ENCODE peak calls at places on chromosomes 5 and 9, in eight cellular contexts. K is non-pigmented ciliary epithelial cell, I is T-helper 17 cell, U is SHP77, H is WERI-Rb-1, G is cardiac fibroblast, L is right lobe of liver, J is fibroblast of lung. F is an unnamed sample.
A peak's percentile ranks its signal among the peaks of the same experiment; 100 is the strongest.

GRCh38 chr5:132506094-132506692 is 15.6 kb upstream of the IRF1 start:
- DNase-seq in G (peak; percentile 85), U (no peak), L (no peak), I (no peak), H (peak; percentile 30), J (peak; percentile 96), K (peak; percentile 89), F (peak; percentile 66)

GRCh38 chr5:59099270-59099994 is 516.6 kb downstream of the RAB3C start:
- DNase-seq in L (no peak), U (no peak), J (peak; percentile 88), G (peak; percentile 91), I (peak; percentile 11), H (no peak), K (peak; percentile 91), F (peak; percentile 65)

GRCh38 chr9:85600675-85601263 is 141.0 kb downstream of the AGTPBP1 start:
- DNase-seq in G (no peak), I (no peak), K (no peak), H (no peak), J (no peak), U (no peak), L (no peak), F (no peak)

GRCh38 chr9:35905912-35906679 is at the start of gene HRCT1:
- DNase-seq in J (peak; percentile 97), L (peak; percentile 96), K (peak; percentile 85), H (no peak), U (peak; percentile 39), I (no peak), G (peak; percentile 96), F (peak; percentile 97)

GRCh38 chr5:151078490-151079262 is 2.2 kb downstream of the TNIP1 start:
- DNase-seq in L (peak; percentile 76), U (no peak), H (no peak), K (no peak), J (no peak), G (no peak), I (peak; percentile 75), F (no peak)

GRCh38 chr9:28600226-28600625 is 1026.9 kb upstream of the C9orf72 start:
- DNase-seq in K (no peak), L (no peak), H (no peak), U (no peak), J (no peak), I (no peak), G (no peak), F (no peak)

GRCh38 chr9:16708638-16709435 is 161.6 kb downstream of the BNC2 start:
- DNase-seq in U (no peak), L (no peak), H (no peak), K (no peak), G (peak; percentile 21), J (peak; percentile 97), I (no peak), F (no peak)

GRCh38 chr5:75023368-75024159 is 28.8 kb downstream of the GCNT4 start:
- DNase-seq in I (no peak), U (no peak), J (no peak), G (no peak), L (no peak), K (no peak), H (no peak), F (no peak)

GRCh38 chr9:128747233-128747632 is 23.3 kb upstream of the ZDHHC12 start:
- DNase-seq in U (no peak), J (no peak), L (no peak), I (no peak), H (peak; percentile 75), G (no peak), K (no peak), F (no peak)

GRCh38 chr9:13049223-13049622 is 230.3 kb downstream of the MPDZ start:
- DNase-seq in K (no peak), H (no peak), U (no peak), J (peak; percentile 20), L (no peak), I (no peak), G (no peak), F (no peak)

GRCh38 chr5:150389759-150390256 is 22.9 kb downstream of the CD74 start:
- DNase-seq in I (no peak), J (no peak), K (no peak), U (no peak), L (no peak), G (no peak), H (no peak), F (no peak)

GRCh38 chr5:74497706-74498105 is 142.8 kb downstream of the ENC1 start:
- DNase-seq in G (peak; percentile 59), U (no peak), K (no peak), I (no peak), L (no peak), J (peak; percentile 17), H (no peak), F (no peak)

GRCh38 chr9:116368680-116369079 is 215.1 kb downstream of the PAPPA start:
- DNase-seq in K (no peak), H (no peak), G (no peak), U (no peak), I (no peak), L (no peak), J (no peak), F (no peak)

GRCh38 chr5:66518753-66519152 is 77.4 kb upstream of the MAST4 start:
- DNase-seq in H (no peak), G (peak; percentile 27), L (no peak), U (no peak), I (no peak), K (no peak), J (peak; percentile 55), F (no peak)

GRCh38 chr5:17907094-17907493 is 272.8 kb downstream of the TAF11L14 start:
- DNase-seq in J (no peak), L (no peak), I (no peak), H (no peak), G (no peak), U (no peak), K (no peak), F (no peak)

GRCh38 chr9:134525841-134526797 is 115.5 kb upstream of the COL5A1 start:
- DNase-seq in G (peak; percentile 40), I (no peak), U (no peak), H (no peak), L (no peak), J (no peak), K (no peak), F (no peak)

GRCh38 chr5:41778410-41778809 is 91.8 kb downstream of the OXCT1 start:
- DNase-seq in L (no peak), I (no peak), U (no peak), K (no peak), J (no peak), H (no peak), G (no peak), F (no peak)

GRCh38 chr5:175281257-175281656 is 162.7 kb downstream of the DRD1 start:
- DNase-seq in I (no peak), U (no peak), K (no peak), J (no peak), H (no peak), G (no peak), L (no peak), F (no peak)

GRCh38 chr5:42750507-42750906 is 6.1 kb upstream of the CCDC152 start:
- DNase-seq in G (no peak), I (no peak), J (no peak), L (no peak), U (no peak), H (no peak), K (no peak), F (no peak)

GRCh38 chr5:128965011-128965637 is at the start of gene SLC27A6:
- DNase-seq in L (no peak), G (peak; percentile 3), J (peak; percentile 6), I (no peak), H (peak; percentile 76), K (no peak), U (no peak), F (no peak)

GRCh38 chr5:175021886-175022285 is 297.5 kb downstream of the MSX2 start:
- DNase-seq in J (no peak), H (no peak), I (no peak), U (no peak), G (no peak), K (no peak), L (no peak), F (no peak)

GRCh38 chr9:126474201-126474765 is 139.4 kb upstream of the LMX1B start:
- DNase-seq in L (no peak), K (peak; percentile 51), J (peak; percentile 76), I (no peak), H (no peak), U (no peak), G (peak; percentile 85), F (no peak)

GRCh38 chr5:180336234-180337020 is 16.7 kb downstream of the GFPT2 start:
- DNase-seq in H (no peak), L (no peak), I (no peak), J (no peak), G (no peak), U (no peak), K (no peak), F (no peak)

GRCh38 chr5:117454716-117455212 is 880.1 kb upstream of the SEMA6A start:
- DNase-seq in L (peak; percentile 59), I (no peak), K (no peak), J (no peak), G (peak; percentile 20), U (peak; percentile 55), H (peak; percentile 67), F (peak; percentile 88)

GRCh38 chr9:112404367-112404979 is 24.6 kb downstream of the HSDL2 start:
- DNase-seq in J (peak; percentile 57), L (no peak), U (no peak), I (no peak), H (no peak), G (peak; percentile 7), K (peak; percentile 18), F (no peak)

GRCh38 chr5:12292610-12293204 is 388.5 kb upstream of the CTNND2 start:
- DNase-seq in K (no peak), H (peak; percentile 23), L (no peak), J (peak; percentile 20), G (peak; percentile 9), I (no peak), U (peak; percentile 55), F (peak; percentile 75)

F was measured in HT-29.